ENCODE peak calls at places on chromosomes 11 and 22, in six cellular contexts. One of them, this sample, is unnamed.
A peak's percentile ranks its signal among the peaks of the same experiment; 100 is the strongest.

GRCh38 chr11:353315-353857 is 15.9 kb upstream of the B4GALNT4 start:
- DNase-seq in NCI-H345: no peak
- DNase-seq in amniotic stem cell: peak; percentile 67
- DNase-seq in activated CD4-positive, CD25-positive, alpha-beta regulatory T cell: no peak
- DNase-seq in T-cell: no peak
- DNase-seq in astrocyte: peak; percentile 58
- DNase-seq in this sample: peak; percentile 97

GRCh38 chr11:67640758-67641113 is 1.2 kb upstream of the TBX10 start:
- DNase-seq in NCI-H345: no peak
- DNase-seq in amniotic stem cell: no peak
- DNase-seq in activated CD4-positive, CD25-positive, alpha-beta regulatory T cell: no peak
- DNase-seq in T-cell: no peak
- DNase-seq in astrocyte: no peak
- DNase-seq in this sample: peak; percentile 75

GRCh38 chr11:108069947-108070346 is 51.4 kb upstream of the ACAT1 start:
- DNase-seq in NCI-H345: no peak
- DNase-seq in amniotic stem cell: peak; percentile 12
- DNase-seq in activated CD4-positive, CD25-positive, alpha-beta regulatory T cell: no peak
- DNase-seq in T-cell: no peak
- DNase-seq in astrocyte: peak; percentile 63
- DNase-seq in this sample: no peak

GRCh38 chr11:27282806-27283205 is 80.2 kb downstream of the CCDC34 start:
- DNase-seq in NCI-H345: no peak
- DNase-seq in amniotic stem cell: no peak
- DNase-seq in activated CD4-positive, CD25-positive, alpha-beta regulatory T cell: no peak
- DNase-seq in T-cell: no peak
- DNase-seq in astrocyte: peak; percentile 78
- DNase-seq in this sample: peak; percentile 53

GRCh38 chr11:13030857-13031256 is 21.7 kb downstream of the RASSF10 start:
- DNase-seq in NCI-H345: peak; percentile 84
- DNase-seq in amniotic stem cell: no peak
- DNase-seq in activated CD4-positive, CD25-positive, alpha-beta regulatory T cell: no peak
- DNase-seq in T-cell: no peak
- DNase-seq in astrocyte: no peak
- DNase-seq in this sample: no peak

GRCh38 chr11:128251140-128251539 is 336.2 kb downstream of the ETS1 start:
- DNase-seq in NCI-H345: no peak
- DNase-seq in amniotic stem cell: peak; percentile 3
- DNase-seq in activated CD4-positive, CD25-positive, alpha-beta regulatory T cell: no peak
- DNase-seq in T-cell: no peak
- DNase-seq in astrocyte: peak; percentile 44
- DNase-seq in this sample: no peak

GRCh38 chr11:46632502-46632901 is 15.1 kb downstream of the ATG13 start:
- DNase-seq in NCI-H345: no peak
- DNase-seq in amniotic stem cell: no peak
- DNase-seq in activated CD4-positive, CD25-positive, alpha-beta regulatory T cell: no peak
- DNase-seq in T-cell: no peak
- DNase-seq in astrocyte: no peak
- DNase-seq in this sample: no peak

GRCh38 chr22:48739348-48740085 is 1088.2 kb downstream of the BRD1 start:
- DNase-seq in NCI-H345: no peak
- DNase-seq in amniotic stem cell: no peak
- DNase-seq in activated CD4-positive, CD25-positive, alpha-beta regulatory T cell: no peak
- DNase-seq in T-cell: no peak
- DNase-seq in astrocyte: no peak
- DNase-seq in this sample: peak; percentile 66

GRCh38 chr22:37807410-37808293 is at the start of gene GCAT:
- DNase-seq in NCI-H345: peak; percentile 93
- DNase-seq in amniotic stem cell: peak; percentile 91
- DNase-seq in activated CD4-positive, CD25-positive, alpha-beta regulatory T cell: peak; percentile 49
- DNase-seq in T-cell: peak; percentile 72
- DNase-seq in astrocyte: peak; percentile 89
- DNase-seq in this sample: peak; percentile 100

This sample was measured in osteoblast.